ENCODE peak calls at places on chromosomes 6 and 20, in seven cellular contexts. I is K562, D is H9, R is neuronal stem cell, G is GM12878, U is IMR-90, Z is H1. M is an unnamed sample.

GRCh38 chr6:13762648-13763441 is 51.2 kb upstream of the RANBP9 start:
- DNase-seq in I (no peak), D (no peak), R (no peak), G (peak; percentile 25), U (peak; percentile 90), Z (no peak), M (no peak)

GRCh38 chr20:43744121-43744520 is 17.3 kb upstream of the GTSF1L start:
- DNase-seq in I (no peak), D (no peak), R (no peak), G (no peak), U (peak; percentile 72), Z (no peak), M (peak; percentile 81)

GRCh38 chr20:38343798-38344701 is 2.2 kb upstream of the LBP start:
- DNase-seq in I (no peak), D (no peak), R (no peak), G (no peak), U (no peak), Z (no peak), M (no peak)

GRCh38 chr6:38015341-38015740 is 195.8 kb downstream of the ZFAND3 start:
- DNase-seq in I (no peak), D (no peak), R (no peak), G (no peak), U (peak; percentile 26), Z (no peak), M (no peak)

GRCh38 chr6:128632131-128632530 is 111.7 kb upstream of the PTPRK start:
- DNase-seq in I (no peak), D (no peak), R (no peak), G (no peak), U (peak; percentile 20), Z (no peak), M (no peak)

GRCh38 chr6:4801491-4802118 is 25.4 kb downstream of the CDYL start:
- DNase-seq in I (no peak), D (no peak), R (no peak), G (peak; percentile 68), U (no peak), Z (no peak), M (no peak)

GRCh38 chr6:127403636-127404035 is 55.6 kb downstream of the KIAA0408 start:
- DNase-seq in I (no peak), D (no peak), R (no peak), G (peak; percentile 45), U (no peak), Z (no peak), M (no peak)

GRCh38 chr6:24574809-24575208 is 71.2 kb downstream of the KIAA0319 start:
- DNase-seq in I (no peak), D (no peak), R (no peak), G (no peak), U (no peak), Z (no peak), M (peak; percentile 76)

GRCh38 chr6:72182337-72183246 is 296.2 kb downstream of the RIMS1 start:
- DNase-seq in I (no peak), D (peak; percentile 79), R (peak; percentile 58), G (no peak), U (peak; percentile 24), Z (peak; percentile 38), M (peak; percentile 81)

GRCh38 chr6:52984247-52984646 is 10.8 kb downstream of the GSTA4 start:
- DNase-seq in I (no peak), D (no peak), R (no peak), G (peak; percentile 31), U (no peak), Z (no peak), M (no peak)

GRCh38 chr6:130825772-130826441 is 1.3 kb upstream of the SMLR1 start:
- DNase-seq in I (no peak), D (peak; percentile 73), R (no peak), G (no peak), U (no peak), Z (peak; percentile 53), M (peak; percentile 72)

GRCh38 chr20:11581271-11581670 is 336.4 kb upstream of the BTBD3 start:
- DNase-seq in I (peak; percentile 2), D (peak; percentile 45), R (no peak), G (no peak), U (no peak), Z (no peak), M (peak; percentile 62)

GRCh38 chr6:12160350-12160749 is 129.8 kb upstream of the EDN1 start:
- DNase-seq in I (no peak), D (no peak), R (no peak), G (no peak), U (peak; percentile 57), Z (no peak), M (no peak)

GRCh38 chr6:166008441-166009369 is 158.9 kb downstream of the TBXT start:
- DNase-seq in I (no peak), D (peak; percentile 53), R (no peak), G (no peak), U (peak; percentile 88), Z (no peak), M (peak; percentile 41)

GRCh38 chr20:14550655-14551054 is 213.2 kb upstream of the FLRT3 start:
- DNase-seq in I (no peak), D (no peak), R (no peak), G (no peak), U (no peak), Z (no peak), M (no peak)

GRCh38 chr6:26295691-26296555 is 69.1 kb upstream of the BTN3A2 start:
- DNase-seq in I (peak; percentile 75), D (no peak), R (no peak), G (no peak), U (peak; percentile 92), Z (no peak), M (no peak)

GRCh38 chr6:161641175-161641574 is 367.3 kb upstream of the AGPAT4 start:
- DNase-seq in I (no peak), D (no peak), R (no peak), G (no peak), U (no peak), Z (no peak), M (no peak)

GRCh38 chr6:17115251-17116089 is 13.6 kb downstream of the STMND1 start:
- DNase-seq in I (no peak), D (no peak), R (no peak), G (no peak), U (peak; percentile 93), Z (no peak), M (peak; percentile 65)

GRCh38 chr20:38181207-38181693 is 16.2 kb upstream of the TGM2 start:
- DNase-seq in I (no peak), D (no peak), R (no peak), G (peak; percentile 62), U (no peak), Z (no peak), M (no peak)

GRCh38 chr20:13286600-13286999 is 65.5 kb downstream of the ISM1 start:
- DNase-seq in I (no peak), D (no peak), R (no peak), G (no peak), U (no peak), Z (no peak), M (no peak)

GRCh38 chr20:38790210-38791053 is 15.1 kb upstream of the PPP1R16B start:
- DNase-seq in I (peak; percentile 76), D (peak; percentile 68), R (no peak), G (no peak), U (peak; percentile 38), Z (no peak), M (peak; percentile 85)

DNA sequence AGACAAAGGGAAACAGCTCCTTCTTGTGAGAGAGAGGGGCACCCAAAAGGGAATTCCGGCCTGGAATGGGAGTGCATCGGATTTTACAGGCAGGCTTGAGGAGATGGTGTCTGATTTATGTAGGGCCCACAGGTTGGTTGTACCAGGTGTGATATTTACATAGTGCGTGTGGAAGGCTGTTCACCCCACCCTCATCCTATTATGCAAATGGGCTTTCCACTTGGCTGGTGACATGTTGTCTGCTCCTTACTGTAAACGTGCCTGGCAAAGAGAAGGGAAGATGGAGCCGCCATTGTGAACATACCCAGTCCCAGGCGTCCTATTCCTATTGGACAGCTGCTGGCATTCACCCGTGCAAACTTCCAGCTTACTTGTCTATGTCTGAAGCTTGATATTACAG is 6.4 kb downstream of the HLA-B start:
- DNase-seq in I (no peak), D (no peak), R (no peak), G (no peak), U (no peak), Z (no peak), M (no peak)
- H3K4me2 ChIP-seq in I (no peak overlapping the region), D (no peak overlapping the region), R (no peak overlapping the region), G (no peak overlapping the region), U (no peak overlapping the region), Z (no peak overlapping the region), M (no peak overlapping the region)

GRCh38 chr6:70353343-70353913 is 50.5 kb upstream of the COL9A1 start:
- DNase-seq in I (no peak), D (no peak), R (no peak), G (no peak), U (no peak), Z (no peak), M (no peak)
- H3K4me2 ChIP-seq in I (no peak overlapping the region), D (no peak overlapping the region), R (no peak overlapping the region), G (no peak overlapping the region), U (no peak overlapping the region), Z (no peak overlapping the region), M (no peak overlapping the region)

GRCh38 chr6:101401792-101402617 is 8.5 kb downstream of the GRIK2 start:
- DNase-seq in I (no peak), D (peak; percentile 83), R (peak; percentile 59), G (no peak), U (peak; percentile 46), Z (no peak), M (peak; percentile 83)

GRCh38 chr6:101398716-101399626 is 5.5 kb downstream of the GRIK2 start:
- DNase-seq in I (no peak), D (peak; percentile 27), R (no peak), G (no peak), U (peak; percentile 37), Z (no peak), M (no peak)

GRCh38 chr6:101400341-101400740 is 6.8 kb downstream of the GRIK2 start:
- DNase-seq in I (no peak), D (no peak), R (no peak), G (no peak), U (no peak), Z (no peak), M (no peak)

GRCh38 chr6:101397199-101397598 is 3.7 kb downstream of the GRIK2 start:
- DNase-seq in I (no peak), D (no peak), R (no peak), G (no peak), U (peak; percentile 70), Z (no peak), M (peak; percentile 65)

GRCh38 chr6:101399627-101399955 is 6.1 kb downstream of the GRIK2 start:
- DNase-seq in I (no peak), D (peak; percentile 29), R (no peak), G (no peak), U (no peak), Z (no peak), M (no peak)
- H3K4me2 ChIP-seq in I (no peak overlapping the region), D (peak overlapping the region; percentile 59), R (peak overlapping the region; percentile 66), G (no peak overlapping the region), U (peak overlapping the region; percentile 91), Z (peak overlapping the region; percentile 94), M (no peak overlapping the region)

DNA sequence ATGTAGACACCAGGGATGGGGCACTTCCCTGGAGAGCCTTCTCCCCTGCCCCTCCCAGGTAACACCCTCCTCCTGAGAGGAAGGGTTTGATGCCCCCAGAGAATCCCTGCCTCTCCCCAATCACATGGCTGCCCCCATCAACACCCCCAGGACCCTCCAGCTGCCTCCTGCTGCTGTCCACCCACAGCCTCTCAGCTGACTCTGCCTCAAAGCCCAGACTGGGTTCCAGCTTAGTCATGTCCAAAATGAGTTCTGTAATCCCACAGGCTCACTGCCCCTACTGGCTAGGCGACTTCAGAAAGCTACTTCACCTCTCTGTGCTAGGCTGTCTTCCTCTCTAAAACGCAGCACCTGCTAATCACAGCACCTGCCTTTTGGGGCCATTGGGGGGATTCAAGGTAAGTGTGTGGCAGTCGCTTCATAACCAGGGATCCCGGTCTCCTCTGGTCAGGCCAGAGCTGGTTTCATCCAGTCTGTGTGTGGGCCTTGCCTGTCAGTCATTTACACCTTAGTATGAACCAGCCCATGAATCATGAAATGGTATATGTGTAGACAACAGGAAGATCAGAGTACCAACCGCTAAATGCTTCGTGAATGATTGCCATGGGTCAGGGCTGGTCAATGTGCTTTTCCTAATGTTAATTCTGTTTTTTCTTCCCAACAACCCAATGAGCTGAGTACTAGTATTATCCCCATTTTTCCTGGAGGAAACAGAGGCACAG is 40.4 kb downstream of the TFEB start:
- DNase-seq in I (no peak), D (no peak), R (no peak), G (no peak), U (peak; percentile 43), Z (no peak), M (no peak)
- H3K4me2 ChIP-seq in I (no peak overlapping the region), D (no peak overlapping the region), R (no peak overlapping the region), G (no peak overlapping the region), U (no peak overlapping the region), Z (no peak overlapping the region), M (no peak overlapping the region)

M was measured in mesendoderm.